ENCODE peak calls at places on chromosomes 4 and X, in eight cellular contexts. V is PC-9, L is SK-N-SH, P is PC-3, M is hepatocyte, E is GM23248, A is GM23338, N is MM.1S. U is an unnamed sample.

GRCh38 chrX:131746491-131746968 is 202.7 kb downstream of the OR13H1 start:
- DNase-seq in P (peak; percentile 91), E (no peak), V (no peak), L (peak; percentile 62), M (no peak), N (peak; percentile 78), A (no peak), U (peak; percentile 10)

GRCh38 chr4:176498857-176499256 is 179.1 kb downstream of the SPCS3 start:
- DNase-seq in M (no peak), A (no peak), V (no peak), P (peak; percentile 75), E (peak; percentile 35), L (no peak), N (no peak), U (no peak)

GRCh38 chr4:151850751-151851150 is 89.9 kb upstream of the GATB start:
- DNase-seq in M (peak; percentile 38), N (no peak), V (no peak), P (no peak), L (no peak), A (no peak), E (peak; percentile 75), U (no peak)

GRCh38 chr4:185730387-185730786 is 81.6 kb downstream of the SORBS2 start:
- DNase-seq in L (no peak), A (peak; percentile 55), E (no peak), V (no peak), N (peak; percentile 98), P (no peak), M (no peak), U (peak; percentile 78)

GRCh38 chr4:13919021-13919441 is 291.5 kb upstream of the BOD1L1 start:
- DNase-seq in N (no peak), L (no peak), A (no peak), V (no peak), M (peak; percentile 8), P (no peak), E (peak; percentile 97), U (no peak)

GRCh38 chr4:658031-658667 is 15.9 kb downstream of the ATP5ME start:
- DNase-seq in M (no peak), P (no peak), E (no peak), N (no peak), A (no peak), V (no peak), L (no peak), U (no peak)

GRCh38 chrX:151896734-151897474 is 15.8 kb upstream of the MAGEA4 start:
- DNase-seq in E (peak; percentile 72), P (no peak), N (no peak), M (no peak), V (no peak), A (no peak), L (no peak), U (no peak)

GRCh38 chr4:134089885-134090284 is 111.7 kb downstream of the PABPC4L start:
- DNase-seq in V (no peak), L (no peak), A (no peak), M (peak; percentile 5), E (no peak), P (no peak), N (no peak), U (no peak)

GRCh38 chr4:95124906-95125504 is 367.2 kb downstream of the BMPR1B start:
- DNase-seq in L (peak; percentile 36), E (peak; percentile 82), N (peak; percentile 32), A (peak; percentile 86), P (peak; percentile 70), V (no peak), M (peak; percentile 75), U (peak; percentile 25)

GRCh38 chr4:73583661-73584060 is 36.6 kb downstream of the RASSF6 start:
- DNase-seq in N (no peak), E (no peak), P (no peak), V (no peak), M (no peak), A (peak; percentile 79), L (no peak), U (no peak)

GRCh38 chrX:46254623-46255022 is 290.6 kb downstream of the ZNF674 start:
- DNase-seq in P (no peak), L (no peak), E (no peak), A (no peak), V (no peak), M (no peak), N (no peak), U (no peak)
- H3K4me3 ChIP-seq in P (no peak overlapping the region), L (no peak overlapping the region), E (peak overlapping the region; percentile 1), A (no peak overlapping the region), V (no peak overlapping the region), M (no peak overlapping the region), N (no peak overlapping the region), U (no peak overlapping the region)

GRCh38 chr4:105102026-105102425 is 44.6 kb upstream of the TET2 start:
- DNase-seq in A (no peak), N (no peak), M (no peak), V (no peak), E (no peak), P (no peak), L (no peak), U (no peak)

GRCh38 chr4:105107105-105107856 is 39.4 kb upstream of the TET2 start:
- DNase-seq in V (no peak), A (no peak), M (no peak), E (no peak), N (no peak), P (no peak), L (no peak), U (no peak)

GRCh38 chr4:105112274-105112673 is 34.4 kb upstream of the TET2 start:
- DNase-seq in M (no peak), A (no peak), E (no peak), V (no peak), L (no peak), P (no peak), N (no peak), U (no peak)

DNA sequence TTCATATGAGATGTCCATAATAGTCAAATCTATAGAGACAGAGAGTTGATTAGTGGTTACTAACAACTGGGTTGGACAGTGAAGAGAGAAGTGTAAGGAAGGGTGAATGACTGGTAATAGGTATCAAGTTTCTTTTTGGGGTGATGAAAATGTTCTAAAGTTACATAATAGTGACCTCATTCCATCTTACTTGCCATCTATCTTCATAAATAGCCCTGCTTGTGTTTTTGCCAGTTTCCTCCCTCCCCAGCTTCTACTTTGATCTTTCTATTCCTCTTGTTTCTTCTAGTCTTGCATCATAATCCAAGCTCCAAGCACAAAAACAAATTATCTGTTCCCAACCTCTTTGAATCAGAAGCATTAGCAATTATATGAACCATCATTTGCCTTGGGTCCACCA is 40.3 kb upstream of the TET2 start:
- DNase-seq in V (no peak), N (no peak), M (no peak), A (no peak), L (no peak), E (no peak), P (no peak), U (no peak)
- H3K9me2 ChIP-seq in V (no peaks in the 10 kb centered on the region), N (no peaks in the 10 kb centered on the region), M (no peaks in the 10 kb centered on the region), A (peaks cover 3% of the 10 kb centered on the region), L (no peaks in the 10 kb centered on the region), E (no peaks in the 10 kb centered on the region), P (no peaks in the 10 kb centered on the region), U (no peaks in the 10 kb centered on the region)

GRCh38 chr4:118923891-118924290 is 35.2 kb downstream of the SYNPO2 start:
- DNase-seq in L (no peak), A (no peak), V (no peak), M (no peak), N (no peak), P (no peak), E (no peak), U (no peak)
- H3K4me1 ChIP-seq in L (peaks cover 37% of the 10 kb centered on the region), A (no peaks in the 10 kb centered on the region), V (no peaks in the 10 kb centered on the region), M (no peaks in the 10 kb centered on the region), N (no peaks in the 10 kb centered on the region), P (peaks cover 4% of the 10 kb centered on the region), E (peaks cover 5% of the 10 kb centered on the region), U (no peaks in the 10 kb centered on the region)

GRCh38 chr4:123248260-123248659 is 148.3 kb upstream of the SPRY1 start:
- DNase-seq in V (no peak), L (peak; percentile 7), P (no peak), M (no peak), A (no peak), N (no peak), E (peak; percentile 37), U (no peak)
- H3K4me3 ChIP-seq in V (no peak overlapping the region), L (no peak overlapping the region), P (no peak overlapping the region), M (no peak overlapping the region), A (no peak overlapping the region), N (no peak overlapping the region), E (no peak overlapping the region), U (no peak overlapping the region)

GRCh38 chr4:25839687-25840086 is 23.1 kb downstream of the SEL1L3 start:
- DNase-seq in V (no peak), N (no peak), M (no peak), A (no peak), E (no peak), L (no peak), P (no peak), U (no peak)
- H3K9me2 ChIP-seq in V (no peaks in the 10 kb centered on the region), N (no peaks in the 10 kb centered on the region), M (no peaks in the 10 kb centered on the region), A (no peaks in the 10 kb centered on the region), E (no peaks in the 10 kb centered on the region), L (no peaks in the 10 kb centered on the region), P (no peaks in the 10 kb centered on the region), U (no peaks in the 10 kb centered on the region)

GRCh38 chr4:40196260-40196659 is 571 bp upstream of the RHOH start:
- DNase-seq in M (no peak), N (peak; percentile 89), V (no peak), P (no peak), E (no peak), L (no peak), A (peak; percentile 49), U (peak; percentile 78)
- H3K4me1 ChIP-seq in M (peaks cover 19% of the 10 kb centered on the region), N (peaks cover 14% of the 10 kb centered on the region), V (peaks cover 16% of the 10 kb centered on the region), P (peaks cover 26% of the 10 kb centered on the region), E (no peaks in the 10 kb centered on the region), L (peaks cover 7% of the 10 kb centered on the region), A (peaks cover 64% of the 10 kb centered on the region), U (peaks cover 45% of the 10 kb centered on the region)

DNA sequence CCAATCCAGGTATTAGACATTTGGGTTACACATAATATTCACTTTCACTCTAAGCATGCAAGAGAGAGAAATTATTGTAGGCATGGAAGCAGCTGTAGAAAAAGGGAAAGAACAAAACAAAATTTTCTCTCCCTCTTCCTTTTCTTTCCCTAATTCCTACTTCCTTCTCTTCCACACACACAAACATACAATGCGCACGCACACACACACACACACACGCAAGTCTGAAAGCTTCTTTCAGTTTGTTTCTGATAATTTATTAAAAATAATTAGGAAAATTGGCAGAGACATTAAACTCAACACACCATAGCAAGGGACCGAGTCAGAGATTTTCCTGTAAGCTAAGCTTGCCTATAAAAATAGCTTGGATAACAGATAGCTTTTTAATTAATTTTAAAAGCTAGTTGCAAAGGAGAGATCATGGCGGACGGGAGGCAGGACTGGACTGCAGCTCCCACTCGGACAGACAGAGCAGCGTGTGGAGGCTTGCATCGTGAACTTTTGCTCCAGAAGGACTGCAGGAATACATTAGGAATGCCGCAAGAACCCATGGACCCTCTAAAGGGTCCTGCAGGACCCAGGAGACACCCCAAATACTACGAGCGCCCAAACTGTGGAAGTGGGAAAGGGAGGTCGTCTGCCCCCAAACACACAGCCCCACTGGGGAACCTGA is 92.6 kb upstream of the MAPK10 start:
- DNase-seq in M (no peak), P (no peak), A (no peak), N (no peak), V (no peak), L (no peak), E (no peak), U (no peak)
- H3K4me3 ChIP-seq in M (no peak overlapping the region), P (no peak overlapping the region), A (no peak overlapping the region), N (no peak overlapping the region), V (peak overlapping the region; percentile 42), L (no peak overlapping the region), E (no peak overlapping the region), U (no peak overlapping the region)